ENCODE peak calls at places on chromosomes 4 and X, in ten cellular contexts. Y is activated gamma-delta T cell treated with Interleukin-2 at 50 U/mL for 16 hours, T is hypothalamus, Q is HCT116, X is T-helper 1 cell, V is SHP77, F is iPS DF 6.9, L is T-helper 9 cell, E is activated T-helper 1 cell treated with Interleukin-2 at 50 U/mL for 16 hours, A is progenitor cell of endocrine pancreas. B is an unnamed sample.

GRCh38 chrX:150499240-150499639 is 69.2 kb upstream of the MTM1 start:
- DNase-seq in Y (no peak), T (no peak), Q (no peak), X (no peak), V (no peak), F (no peak), L (no peak), E (no peak), A (no peak), B (no peak)

GRCh38 chrX:413322-414201 is 26.9 kb upstream of the PPP2R3B start:
- DNase-seq in Y (no peak), T (no peak), Q (no peak), X (no peak), V (no peak), F (no peak), L (no peak), E (no peak), A (no peak), B (no peak)

GRCh38 chrX:71195959-71196727 is 26.9 kb upstream of the GJB1 start:
- DNase-seq in Y (peak; percentile 16), T (no peak), Q (no peak), X (no peak), V (no peak), F (no peak), L (no peak), E (no peak), A (no peak), B (no peak)

GRCh38 chr4:107115185-107115847 is 79.2 kb upstream of the DKK2 start:
- DNase-seq in Y (no peak), T (no peak), Q (no peak), X (no peak), V (no peak), F (no peak), L (no peak), E (no peak), A (no peak), B (no peak)

GRCh38 chr4:123398803-123399637 is 2.4 kb downstream of the SPRY1 start:
- DNase-seq in Y (peak; percentile 13), T (peak; percentile 49), Q (peak; percentile 12), X (peak; percentile 19), V (no peak), F (no peak), L (peak; percentile 37), E (no peak), A (no peak), B (peak; percentile 68)

GRCh38 chr4:16759781-16760459 is 138.5 kb downstream of the LDB2 start:
- DNase-seq in Y (no peak), T (no peak), Q (no peak), X (no peak), V (no peak), F (no peak), L (no peak), E (no peak), A (no peak), B (no peak)

GRCh38 chrX:102154218-102154860 is 1.4 kb downstream of the BEX5 start:
- DNase-seq in Y (no peak), T (peak; percentile 9), Q (no peak), X (peak; percentile 1), V (no peak), F (no peak), L (no peak), E (no peak), A (no peak), B (peak; percentile 42)

GRCh38 chr4:148068065-148068911 is 336.4 kb downstream of the ARHGAP10 start:
- DNase-seq in Y (no peak), T (no peak), Q (no peak), X (no peak), V (no peak), F (no peak), L (no peak), E (no peak), A (no peak), B (no peak)

GRCh38 chr4:177566691-177567090 is 124.5 kb upstream of the AGA start:
- DNase-seq in Y (no peak), T (no peak), Q (no peak), X (no peak), V (no peak), F (no peak), L (no peak), E (no peak), A (no peak), B (no peak)

GRCh38 chr4:37922323-37922722 is 31.4 kb downstream of the TBC1D1 start:
- DNase-seq in Y (no peak), T (no peak), Q (no peak), X (no peak), V (no peak), F (no peak), L (no peak), E (no peak), A (no peak), B (no peak)

GRCh38 chr4:10736895-10737294 is 52.3 kb upstream of the CLNK start:
- DNase-seq in Y (no peak), T (no peak), Q (no peak), X (no peak), V (no peak), F (no peak), L (no peak), E (no peak), A (no peak), B (no peak)

GRCh38 chrX:136143714-136144113 is 3.6 kb upstream of the FHL1 start:
- DNase-seq in Y (no peak), T (no peak), Q (no peak), X (no peak), V (no peak), F (no peak), L (no peak), E (no peak), A (no peak), B (no peak)

B was measured in glutamatergic neuron.